ENCODE peak calls at places on chromosome 9, in eight cellular contexts. A is H9, U is heart right ventricle, R is heart left ventricle, P is RWPE1, Y is keratinocyte, G is AG04450, J is WERI-Rb-1. S is an unnamed sample.

GRCh38 chr9:35423499-35423898 is 66.4 kb upstream of the RUSC2 start:
- DNase-seq in Y (no peak), R (no peak), P (no peak), G (no peak), U (no peak), A (no peak), J (no peak), S (peak)

GRCh38 chr9:16010221-16010620 is 457.4 kb downstream of the CCDC171 start:
- DNase-seq in U (no peak), P (no peak), R (no peak), G (no peak), J (no peak), Y (no peak), A (no peak), S (no peak)

GRCh38 chr9:126695186-126696090 is 81.7 kb downstream of the LMX1B start:
- DNase-seq in U (no peak), J (peak), A (peak), G (no peak), P (no peak), Y (no peak), R (no peak), S (no peak)

GRCh38 chr9:98720402-98720801 is 11.7 kb upstream of the GABBR2 start:
- DNase-seq in P (no peak), R (no peak), U (no peak), A (no peak), G (no peak), J (no peak), Y (no peak), S (no peak)

GRCh38 chr9:93884808-93885207 is 70.3 kb downstream of the BARX1 start:
- DNase-seq in R (no peak), G (no peak), J (no peak), P (no peak), Y (no peak), A (no peak), U (no peak), S (peak)

GRCh38 chr9:2362170-2362569 is 259.4 kb upstream of the VLDLR start:
- DNase-seq in U (no peak), P (peak), G (no peak), J (no peak), R (no peak), Y (peak), A (no peak), S (peak)

GRCh38 chr9:26012797-26013594 is 334.8 kb upstream of the TUSC1 start:
- DNase-seq in A (no peak), R (no peak), G (no peak), P (no peak), J (no peak), U (no peak), Y (no peak), S (no peak)

GRCh38 chr9:115164511-115164974 is 46.6 kb upstream of the TNC start:
- DNase-seq in Y (no peak), A (peak), U (no peak), J (no peak), R (no peak), P (peak), G (no peak), S (no peak)

GRCh38 chr9:134461436-134461982 is 135.3 kb downstream of the RXRA start:
- DNase-seq in A (no peak), P (no peak), J (no peak), G (no peak), U (no peak), R (no peak), Y (no peak), S (no peak)

GRCh38 chr9:4117835-4118610 is 181.8 kb downstream of the GLIS3 start:
- DNase-seq in Y (no peak), P (no peak), A (peak), U (no peak), G (no peak), R (no peak), J (peak), S (no peak)

GRCh38 chr9:89448381-89448780 is 49.5 kb downstream of the SEMA4D start:
- DNase-seq in U (no peak), Y (no peak), J (no peak), R (no peak), P (no peak), G (no peak), A (no peak), S (no peak)

GRCh38 chr9:8205580-8205979 is 406.0 kb upstream of the DMAC1 start:
- DNase-seq in Y (no peak), J (no peak), G (no peak), U (no peak), P (no peak), R (no peak), A (no peak), S (no peak)

GRCh38 chr9:17018001-17018491 is 116.8 kb upstream of the CNTLN start:
- DNase-seq in P (no peak), A (no peak), J (no peak), Y (no peak), G (peak), U (peak), R (peak), S (no peak)

GRCh38 chr9:79613145-79613544 is 41.4 kb downstream of the TLE4 start:
- DNase-seq in Y (no peak), J (no peak), G (no peak), U (no peak), A (no peak), P (no peak), R (no peak), S (no peak)

GRCh38 chr9:37951671-37952579 is 48.0 kb upstream of the SLC25A51 start:
- DNase-seq in P (no peak), G (no peak), J (no peak), Y (no peak), A (no peak), R (no peak), U (no peak), S (no peak)

GRCh38 chr9:21969011-21969935 is 24.9 kb downstream of the CDKN2A start:
- DNase-seq in U (no peak), Y (no peak), A (peak), J (no peak), P (no peak), R (no peak), G (no peak), S (no peak)

GRCh38 chr9:87950765-87951488 is 23.4 kb downstream of the CDK20 start:
- DNase-seq in Y (no peak), J (no peak), G (no peak), P (peak), U (no peak), R (no peak), A (no peak), S (no peak)

GRCh38 chr9:81492710-81493447 is 196.5 kb downstream of the TLE1 start:
- DNase-seq in Y (peak), A (no peak), P (peak), U (no peak), G (peak), R (no peak), J (no peak), S (peak)

GRCh38 chr9:4508246-4508906 is 18.1 kb downstream of the SLC1A1 start:
- DNase-seq in P (no peak), R (no peak), G (no peak), A (no peak), Y (no peak), J (no peak), U (no peak), S (no peak)

GRCh38 chr9:36835271-36835996 is 198.6 kb downstream of the PAX5 start:
- DNase-seq in G (no peak), Y (no peak), P (no peak), A (no peak), U (no peak), R (no peak), J (no peak), S (no peak)

GRCh38 chr9:116279230-116279629 is 125.6 kb downstream of the PAPPA start:
- DNase-seq in R (no peak), P (no peak), Y (no peak), J (no peak), G (no peak), U (no peak), A (peak), S (no peak)

GRCh38 chr9:133003671-133004090 is 25.2 kb downstream of the GFI1B start:
- DNase-seq in J (peak), R (no peak), U (no peak), P (no peak), A (peak), G (no peak), Y (no peak), S (no peak)
- H3K27ac ChIP-seq in J (no peak), R (no peak), U (no peak), P (no peak), A (no peak), G (no peak), Y (no peak), S (no peak)

GRCh38 chr9:128893354-128893753 is 11.4 kb downstream of the LRRC8A start:
- DNase-seq in R (no peak), Y (no peak), J (no peak), A (no peak), G (no peak), U (no peak), P (no peak), S (no peak)

GRCh38 chr9:128894764-128895163 is 12.8 kb downstream of the LRRC8A start:
- DNase-seq in Y (no peak), R (no peak), U (no peak), J (no peak), P (no peak), A (no peak), G (no peak), S (no peak)

GRCh38 chr9:128898382-128898781 is 16.4 kb downstream of the LRRC8A start:
- DNase-seq in U (no peak), G (no peak), R (no peak), P (no peak), J (no peak), A (no peak), Y (no peak), S (no peak)

GRCh38 chr9:128892223-128892892 is 10.4 kb downstream of the LRRC8A start:
- DNase-seq in R (peak), G (peak), U (peak), A (no peak), P (peak), J (no peak), Y (peak), S (peak)

DNA sequence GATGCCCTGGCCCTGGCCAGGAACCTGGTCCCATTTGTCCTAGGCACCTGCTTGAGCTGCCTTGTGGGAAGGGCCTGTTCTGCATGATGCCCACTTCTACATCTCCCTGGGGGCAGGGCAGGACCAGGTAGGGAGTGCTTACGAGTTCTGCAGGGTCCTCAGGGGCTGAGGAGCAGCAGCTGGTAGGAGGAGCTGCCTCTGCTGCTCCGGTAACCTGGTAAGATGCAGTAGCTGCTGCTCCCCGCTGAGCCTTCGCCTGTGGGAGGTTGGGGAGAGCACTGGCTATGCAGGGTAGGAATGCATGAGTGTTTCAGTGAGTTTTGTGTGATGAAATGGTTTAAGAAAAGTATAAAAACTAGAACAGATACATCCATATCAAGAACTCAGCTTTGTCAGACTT is 13.6 kb downstream of the LRRC8A start:
- DNase-seq in R (no peak), P (no peak), G (no peak), Y (no peak), A (no peak), J (no peak), U (no peak), S (no peak)
- H3K27ac ChIP-seq in R (no peak), P (peak), G (no peak), Y (no peak), A (no peak), J (no peak), U (no peak), S (peak)

GRCh38 chr9:96567203-96567700 is 52.4 kb downstream of the CDC14B start:
- DNase-seq in P (peak), R (no peak), J (no peak), G (no peak), U (no peak), A (peak), Y (no peak), S (no peak)
- H3K27ac ChIP-seq in P (peak), R (peak), J (peak), G (peak), U (peak), A (no peak), Y (peak), S (no peak)

GRCh38 chr9:5611321-5612186 is 17.4 kb upstream of the RIC1 start:
- DNase-seq in A (no peak), U (no peak), Y (no peak), G (no peak), J (no peak), P (no peak), R (no peak), S (no peak)

GRCh38 chr9:5610491-5610890 is 18.4 kb upstream of the RIC1 start:
- DNase-seq in U (no peak), Y (no peak), A (no peak), G (no peak), R (no peak), J (no peak), P (no peak), S (no peak)

GRCh38 chr9:5612187-5612535 is 16.7 kb upstream of the RIC1 start:
- DNase-seq in A (no peak), Y (no peak), R (no peak), U (no peak), J (peak), G (no peak), P (no peak), S (no peak)

GRCh38 chr9:5614192-5614591 is 14.7 kb upstream of the RIC1 start:
- DNase-seq in U (no peak), R (no peak), G (no peak), A (no peak), Y (no peak), P (no peak), J (no peak), S (no peak)

DNA sequence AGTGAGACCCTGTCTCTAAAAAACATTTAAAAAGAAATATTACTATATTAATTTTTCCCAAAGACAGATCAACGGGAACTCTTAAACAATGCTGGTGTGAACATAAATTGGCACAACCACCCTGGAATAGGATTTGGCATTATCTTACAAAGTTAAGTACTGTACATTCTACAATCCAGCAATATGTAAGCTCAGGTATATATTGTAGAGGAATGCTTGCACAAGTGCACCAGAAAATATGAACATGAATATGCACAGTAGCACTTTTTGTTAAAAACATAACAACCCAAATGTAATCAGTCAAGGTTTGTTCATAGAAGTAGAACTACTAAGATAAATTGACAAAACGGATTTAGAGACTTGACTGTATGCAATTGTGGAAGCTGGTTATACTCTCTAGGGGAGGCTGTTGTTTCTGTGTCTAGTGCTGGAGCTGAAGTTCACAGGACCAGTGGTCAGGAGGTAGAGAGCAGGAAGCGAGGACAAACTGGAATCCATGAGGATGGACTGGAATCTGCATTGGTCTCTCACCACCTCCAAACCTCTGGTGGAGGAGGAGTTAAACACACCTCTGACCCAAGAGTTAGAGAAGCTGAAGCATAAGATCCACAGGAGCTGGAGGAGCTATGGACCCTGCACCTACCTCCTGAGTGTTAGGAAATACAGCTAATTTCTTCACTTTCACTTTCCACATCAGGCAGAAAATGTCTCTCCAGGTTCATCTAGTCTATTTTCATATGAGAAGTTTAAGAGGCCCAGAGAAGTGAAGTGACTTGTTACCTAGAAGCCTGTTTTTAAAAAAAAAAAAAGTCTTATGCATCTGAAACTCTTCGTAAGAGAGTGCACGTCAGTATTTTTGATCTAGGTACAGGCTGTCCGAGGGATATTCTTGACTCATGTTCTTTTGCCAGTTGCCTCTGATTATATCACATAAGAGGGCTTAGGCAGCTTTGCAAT is 20.3 kb upstream of the RIC1 start:
- DNase-seq in G (no peak), J (no peak), Y (no peak), R (no peak), U (no peak), A (no peak), P (no peak), S (no peak)
- H3K27ac ChIP-seq in G (no peak), J (no peak), Y (no peak), R (peak), U (peak), A (no peak), P (no peak), S (no peak)

GRCh38 chr9:136093331-136093986 is 1.6 kb downstream of the NACC2 start:
- DNase-seq in R (peak), G (no peak), U (no peak), P (no peak), Y (no peak), A (no peak), J (peak), S (no peak)
- H3K27ac ChIP-seq in R (peak), G (peak), U (peak), P (peak), Y (peak), A (no peak), J (peak), S (no peak)

DNA sequence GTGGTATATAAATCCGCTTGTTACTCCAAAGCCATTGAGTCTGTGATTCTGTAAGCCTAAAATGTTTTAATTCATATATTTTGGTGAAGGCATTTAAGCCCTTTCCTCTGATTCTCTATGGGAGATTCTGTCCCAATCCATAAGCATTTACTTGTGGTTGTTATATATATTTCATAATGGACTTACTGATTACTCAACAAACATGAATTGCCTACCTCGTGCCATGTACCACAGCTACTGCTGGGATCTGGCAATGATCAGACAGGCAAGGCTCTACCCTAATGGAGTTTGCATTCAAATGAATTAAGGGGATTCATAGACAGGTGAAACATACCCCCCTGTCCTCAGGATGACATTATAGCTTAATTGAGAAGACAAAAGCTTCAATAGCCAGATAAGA is 54.5 kb downstream of the C9orf152 start:
- DNase-seq in G (no peak), R (no peak), A (no peak), J (no peak), Y (no peak), P (no peak), U (no peak), S (no peak)
- H3K27ac ChIP-seq in G (no peak), R (no peak), A (no peak), J (no peak), Y (no peak), P (no peak), U (peak), S (no peak)

GRCh38 chr9:113361304-113362018 is 12.1 kb downstream of the BSPRY start:
- DNase-seq in Y (no peak), J (peak), P (no peak), A (no peak), G (peak), R (no peak), U (no peak), S (no peak)

GRCh38 chr9:113363336-113363735 is 13.4 kb downstream of the HDHD3 start:
- DNase-seq in G (no peak), P (no peak), J (no peak), Y (no peak), A (no peak), U (no peak), R (no peak), S (no peak)

GRCh38 chr9:113356686-113357292 is 7.4 kb downstream of the BSPRY start:
- DNase-seq in U (no peak), P (no peak), R (no peak), Y (no peak), J (no peak), G (no peak), A (no peak), S (no peak)

GRCh38 chr9:113359385-113359784 is 10.0 kb downstream of the BSPRY start:
- DNase-seq in A (no peak), J (no peak), G (no peak), P (no peak), Y (no peak), U (no peak), R (no peak), S (no peak)

DNA sequence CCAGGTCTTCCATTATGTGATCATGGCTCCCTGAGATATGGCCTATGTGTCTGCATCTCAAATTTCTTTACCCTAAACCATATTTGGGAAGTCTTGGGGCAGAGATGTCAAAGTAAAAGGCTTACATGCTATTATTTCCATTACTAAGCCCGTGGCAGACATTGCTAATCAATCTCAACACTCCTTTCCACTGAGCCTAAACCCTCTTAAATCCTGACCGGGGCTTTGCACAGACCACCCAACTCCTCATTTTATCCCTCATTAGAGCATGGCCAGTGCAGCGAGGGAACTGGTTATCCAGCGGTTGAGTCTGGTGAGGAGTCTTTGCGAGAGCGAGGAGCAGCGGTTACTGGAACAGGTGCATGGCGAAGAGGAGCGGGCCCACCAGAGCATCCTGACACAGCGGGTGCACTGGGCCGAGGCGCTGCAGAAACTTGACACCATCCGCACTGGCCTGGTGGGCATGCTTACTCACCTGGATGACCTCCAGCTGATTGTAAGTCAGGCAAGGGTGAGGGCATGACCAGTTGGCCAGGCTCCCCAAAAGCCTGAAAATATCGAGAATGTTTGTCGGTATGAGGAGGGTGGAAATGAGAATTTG is 11.0 kb downstream of the BSPRY start:
- DNase-seq in P (no peak), G (no peak), J (no peak), R (no peak), A (peak), U (no peak), Y (no peak), S (no peak)
- H3K27ac ChIP-seq in P (no peak), G (no peak), J (no peak), R (no peak), A (no peak), U (no peak), Y (no peak), S (no peak)

GRCh38 chr9:69322256-69322655 is 2.8 kb upstream of the ENTREP1 start:
- DNase-seq in A (no peak), U (no peak), Y (no peak), G (no peak), J (no peak), P (no peak), R (no peak), S (no peak)

GRCh38 chr9:69317081-69317480 is 7.9 kb upstream of the ENTREP1 start:
- DNase-seq in J (no peak), G (no peak), R (no peak), P (peak), Y (no peak), A (no peak), U (no peak), S (peak)

GRCh38 chr9:69317894-69318293 is 7.1 kb upstream of the ENTREP1 start:
- DNase-seq in A (no peak), U (no peak), G (no peak), P (no peak), R (no peak), Y (no peak), J (no peak), S (no peak)

GRCh38 chr9:69323886-69324285 is 1.1 kb upstream of the ENTREP1 start:
- DNase-seq in Y (no peak), U (no peak), R (no peak), P (no peak), J (no peak), A (no peak), G (no peak), S (no peak)

GRCh38 chr9:69319324-69320040 is 5.5 kb upstream of the ENTREP1 start:
- DNase-seq in A (no peak), J (no peak), R (no peak), P (no peak), G (no peak), Y (no peak), U (no peak), S (no peak)
- H3K27ac ChIP-seq in A (no peak), J (no peak), R (no peak), P (no peak), G (no peak), Y (no peak), U (no peak), S (no peak)

GRCh38 chr9:124133752-124134151 is 122.2 kb downstream of the LHX2 start:
- DNase-seq in P (no peak), U (peak), J (peak), Y (no peak), G (no peak), A (peak), R (peak), S (no peak)
- H3K27ac ChIP-seq in P (no peak), U (no peak), J (no peak), Y (no peak), G (no peak), A (no peak), R (no peak), S (no peak)